ENCODE peak calls at places on chromosomes 2 and 18, in five cellular contexts. I is transverse colon; B is Peyer's patch; V is central memory CD4-positive, alpha-beta T cell; O is B cell. Y is an unnamed sample.

GRCh38 chr2:226554726-226555125 is 244.9 kb downstream of the IRS1 start:
- DNase-seq in I (no peak), B (no peak), V (no peak), O (no peak), Y (no peak)

GRCh38 chr2:218995972-218996644 is 2.9 kb upstream of the CRYBA2 start:
- DNase-seq in I (peak), B (peak), V (peak), O (peak), Y (peak)

GRCh38 chr2:37523861-37524362 is 147.5 kb downstream of the CDC42EP3 start:
- DNase-seq in I (peak), B (peak), V (no peak), O (no peak), Y (peak)

GRCh38 chr2:191840916-191841315 is 6.0 kb downstream of the CAVIN2 start:
- DNase-seq in I (no peak), B (no peak), V (no peak), O (no peak), Y (no peak)

GRCh38 chr2:150624001-150624401 is 136.5 kb upstream of the RND3 start:
- DNase-seq in I (no peak), B (no peak), V (no peak), O (no peak), Y (no peak)

GRCh38 chr2:127516031-127516430 is 10.3 kb downstream of the IWS1 start:
- DNase-seq in I (peak), B (no peak), V (no peak), O (no peak), Y (peak)

GRCh38 chr2:43356774-43357173 is 130.4 kb upstream of the ZFP36L2 start:
- DNase-seq in I (no peak), B (no peak), V (no peak), O (no peak), Y (no peak)

GRCh38 chr18:22667158-22667557 is 249.4 kb upstream of the CTAGE1 start:
- DNase-seq in I (no peak), B (no peak), V (no peak), O (no peak), Y (no peak)

GRCh38 chr2:54065411-54065810 is 50.0 kb upstream of the ACYP2 start:
- DNase-seq in I (no peak), B (no peak), V (no peak), O (no peak), Y (no peak)

GRCh38 chr2:67600946-67601345 is 203.8 kb downstream of the ETAA1 start:
- DNase-seq in I (no peak), B (no peak), V (no peak), O (no peak), Y (no peak)

GRCh38 chr18:49851624-49852023 is 38.3 kb upstream of the ACAA2 start:
- DNase-seq in I (no peak), B (no peak), V (no peak), O (no peak), Y (no peak)

GRCh38 chr2:216534809-216535208 is 36.2 kb downstream of the RPL37A start:
- DNase-seq in I (no peak), B (no peak), V (no peak), O (no peak), Y (no peak)

Y was measured in left colon.